ENCODE peak calls at places on chromosomes 16 and 17, in five cellular contexts. K is GM12878, G is NT2/D1, N is H1, E is HepG2. T is an unnamed sample.

GRCh38 chr17:48630925-48631692 is 5.0 kb upstream of the HOXB9 start:
- DNase-seq in K (no peak), G (no peak), N (no peak), E (no peak), T (no peak)

GRCh38 chr16:81901483-81901882 is 109.8 kb downstream of the SDR42E1 start:
- DNase-seq in K (no peak), G (no peak), N (no peak), E (no peak), T (no peak)

GRCh38 chr17:76683011-76683755 is 27.6 kb downstream of the MXRA7 start:
- DNase-seq in K (no peak), G (no peak), N (no peak), E (no peak), T (no peak)

GRCh38 chr16:3841729-3842508 is 38.6 kb downstream of the CREBBP start:
- DNase-seq in K (no peak), G (no peak), N (no peak), E (no peak), T (no peak)

GRCh38 chr17:57422574-57423164 is 166.3 kb downstream of the MSI2 start:
- DNase-seq in K (peak), G (no peak), N (no peak), E (no peak), T (no peak)

GRCh38 chr17:38463451-38463858 is 35.2 kb downstream of the ARHGAP23 start:
- DNase-seq in K (no peak), G (no peak), N (no peak), E (no peak), T (no peak)

GRCh38 chr17:55421179-55421934 is at the start of gene MMD:
- DNase-seq in K (no peak), G (no peak), N (no peak), E (no peak), T (no peak)

GRCh38 chr17:64202683-64203430 is 60.2 kb downstream of the TEX2 start:
- DNase-seq in K (no peak), G (no peak), N (no peak), E (peak), T (no peak)

GRCh38 chr17:14169901-14170300 is 66.8 kb downstream of the CDRT15 start:
- DNase-seq in K (no peak), G (no peak), N (no peak), E (no peak), T (no peak)

GRCh38 chr17:49739662-49740271 is 24.2 kb downstream of the FAM117A start:
- DNase-seq in K (no peak), G (no peak), N (no peak), E (peak), T (no peak)

GRCh38 chr17:18356624-18357023 is 6.7 kb downstream of the SHMT1 start:
- DNase-seq in K (no peak), G (no peak), N (no peak), E (no peak), T (no peak)

GRCh38 chr17:72432881-72433280 is 312.1 kb downstream of the SOX9 start:
- DNase-seq in K (no peak), G (no peak), N (no peak), E (no peak), T (no peak)

GRCh38 chr16:73066321-73066926 is 18.5 kb upstream of the ZFHX3 start:
- DNase-seq in K (no peak), G (no peak), N (no peak), E (no peak), T (no peak)

DNA sequence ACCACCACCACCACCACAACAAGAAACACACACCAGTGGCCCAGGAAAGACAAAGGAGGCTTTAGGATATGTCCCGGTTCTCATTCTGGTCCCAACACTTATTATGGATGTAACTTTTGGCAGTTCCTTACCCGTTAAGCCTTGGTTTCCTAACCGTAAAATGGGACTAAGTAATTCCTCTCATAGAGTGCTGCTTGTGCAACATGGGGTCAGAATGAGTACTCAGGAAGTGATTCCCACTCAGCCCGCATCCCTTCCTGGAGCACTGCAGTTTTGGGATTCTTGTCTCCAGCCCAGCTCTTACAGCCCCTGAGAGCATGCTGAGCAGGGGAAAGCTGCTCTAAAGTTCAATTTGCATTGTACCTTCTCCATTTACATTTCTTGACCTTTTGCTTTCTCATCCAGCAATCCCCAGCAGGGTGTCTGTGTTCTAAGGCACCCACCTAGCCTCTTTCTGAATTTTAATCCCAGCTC is 262.6 kb downstream of the PRKCA start:
- DNase-seq in K (no peak), G (peak), N (no peak), E (peak), T (no peak)
- TF ChIP-seq SUZ12 in K (no peak), G (no peak), N (no peak), E (no peak), T (no peak)

GRCh38 chr16:85413713-85414663 is 199.1 kb upstream of the GSE1 start:
- DNase-seq in K (no peak), G (no peak), N (no peak), E (no peak), T (no peak)

GRCh38 chr16:85417156-85417860 is 195.8 kb upstream of the GSE1 start:
- DNase-seq in K (no peak), G (no peak), N (no peak), E (no peak), T (no peak)

GRCh38 chr16:85416267-85417109 is 196.6 kb upstream of the GSE1 start:
- DNase-seq in K (no peak), G (no peak), N (no peak), E (peak), T (peak)

GRCh38 chr16:85412911-85413520 is 200.1 kb upstream of the GSE1 start:
- DNase-seq in K (no peak), G (no peak), N (no peak), E (no peak), T (no peak)

DNA sequence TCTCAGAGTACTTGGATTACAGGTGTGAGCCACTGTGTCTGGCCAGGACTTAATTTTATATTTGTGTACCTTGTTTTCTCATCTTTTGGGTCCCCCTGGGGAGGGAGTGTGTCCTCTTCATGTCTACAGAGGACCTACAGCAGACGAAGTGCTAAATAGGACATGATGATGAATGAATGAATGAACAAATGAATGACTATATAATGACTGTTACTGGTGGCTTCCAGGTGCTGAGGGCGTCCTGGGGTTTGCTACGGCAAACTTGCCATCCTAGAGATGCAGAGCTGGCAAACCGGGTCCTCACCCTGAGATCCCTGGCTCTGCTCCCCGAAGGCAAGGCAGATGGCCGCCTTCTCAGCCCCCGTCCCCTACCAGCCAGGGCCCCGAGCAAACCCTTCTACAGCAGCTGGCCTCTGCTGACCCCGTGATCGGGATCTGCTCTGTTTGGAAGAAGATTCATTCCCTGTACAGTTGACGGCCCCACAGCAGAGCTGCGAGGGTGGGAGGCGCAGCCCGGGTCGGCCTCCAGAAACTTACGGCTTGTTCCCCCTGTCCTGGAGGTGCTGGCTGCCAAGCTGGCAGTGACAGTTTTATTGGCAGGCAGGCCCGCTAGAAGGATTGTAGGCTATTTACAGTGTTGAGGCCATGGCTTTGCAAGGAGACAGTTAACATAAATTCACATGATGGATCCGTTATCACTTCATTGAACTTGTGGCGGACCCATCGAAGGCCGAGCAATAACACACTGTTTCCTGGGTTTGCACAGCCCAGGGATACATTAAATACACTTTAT is 197.7 kb upstream of the GSE1 start:
- DNase-seq in K (no peak), G (no peak), N (no peak), E (no peak), T (no peak)
- TF ChIP-seq SUZ12 in K (no peak), G (no peak), N (no peak), E (no peak), T (no peak)

GRCh38 chr16:86307518-86307903 is 202.8 kb upstream of the FOXF1 start:
- DNase-seq in K (no peak), G (no peak), N (no peak), E (no peak), T (no peak)

GRCh38 chr16:86306811-86307517 is 203.4 kb upstream of the FOXF1 start:
- DNase-seq in K (no peak), G (no peak), N (no peak), E (no peak), T (no peak)

GRCh38 chr16:86305440-86305839 is 204.9 kb upstream of the FOXF1 start:
- DNase-seq in K (no peak), G (no peak), N (no peak), E (no peak), T (no peak)

GRCh38 chr16:86306046-86306644 is 204.2 kb upstream of the FOXF1 start:
- DNase-seq in K (no peak), G (no peak), N (no peak), E (no peak), T (no peak)

GRCh38 chr16:86308514-86308913 is 201.8 kb upstream of the FOXF1 start:
- DNase-seq in K (no peak), G (no peak), N (no peak), E (no peak), T (no peak)
- TF ChIP-seq SUZ12 in K (no peak), G (no peak), N (no peak), E (no peak), T (no peak)

GRCh38 chr17:27654654-27655524 is 23.9 kb downstream of the LGALS9 start:
- DNase-seq in K (peak), G (peak), N (peak), E (peak), T (peak)
- TF ChIP-seq SUZ12 in K (no peak), G (no peak), N (no peak), E (no peak), T (no peak)

GRCh38 chr16:22388101-22388644 is 13.8 kb upstream of the CDR2 start:
- DNase-seq in K (no peak), G (no peak), N (no peak), E (no peak), T (no peak)
- TF ChIP-seq SUZ12 in K (no peak), G (no peak), N (no peak), E (no peak), T (no peak)